ENCODE peak calls at places on chromosomes 12 and 14, in eight cellular contexts. E, Z, A, H, S, G, V and O are unnamed samples. For H3K36me3, the result is how much of the 10 kb centered on the place peaks cover.

GRCh38 chr12:106195638-106196037 is 52.2 kb downstream of the CKAP4 start:
- DNase-seq in E (peak), Z (peak), A (peak), H (no peak), S (no peak), G (no peak), V (no peak), O (no peak)

GRCh38 chr14:47262801-47263200 is 412.6 kb downstream of the MDGA2 start:
- DNase-seq in E (no peak), Z (no peak), A (no peak), H (no peak), S (no peak), G (no peak), V (no peak), O (peak)

GRCh38 chr14:30389134-30389900 is 169.6 kb upstream of the G2E3 start:
- DNase-seq in E (no peak), Z (peak), A (peak), H (no peak), S (no peak), G (no peak), V (no peak), O (peak)

GRCh38 chr12:120117961-120118709 is 1.6 kb upstream of the RAB35 start:
- DNase-seq in E (no peak), Z (peak), A (no peak), H (no peak), S (peak), G (no peak), V (no peak), O (no peak)

GRCh38 chr12:130706311-130706710 is 9.8 kb downstream of the RIMBP2 start:
- DNase-seq in E (no peak), Z (no peak), A (no peak), H (no peak), S (no peak), G (no peak), V (no peak), O (no peak)

GRCh38 chr14:73935666-73936065 is 14.2 kb downstream of the FAM161B start:
- DNase-seq in E (no peak), Z (peak), A (no peak), H (no peak), S (no peak), G (no peak), V (no peak), O (no peak)

GRCh38 chr12:31813305-31813704 is 84.5 kb upstream of the AMN1 start:
- DNase-seq in E (no peak), Z (no peak), A (no peak), H (no peak), S (peak), G (no peak), V (no peak), O (no peak)

GRCh38 chr14:75053396-75054289 is 2.4 kb upstream of the MLH3 start:
- DNase-seq in E (no peak), Z (peak), A (no peak), H (no peak), S (no peak), G (no peak), V (no peak), O (no peak)

GRCh38 chr12:27332407-27333310 is at the start of gene BMAL2:
- DNase-seq in E (peak), Z (peak), A (peak), H (peak), S (peak), G (no peak), V (no peak), O (peak)

GRCh38 chr12:55743131-55743921 is 404 bp downstream of the GDF11 start:
- DNase-seq in E (peak), Z (peak), A (no peak), H (peak), S (peak), G (no peak), V (no peak), O (peak)

GRCh38 chr12:55256831-55257230 is 12.4 kb downstream of the OR6C74 start:
- DNase-seq in E (no peak), Z (no peak), A (no peak), H (no peak), S (no peak), G (no peak), V (no peak), O (no peak)

GRCh38 chr12:87274594-87275245 is 754.5 kb downstream of the C12orf50 start:
- DNase-seq in E (no peak), Z (peak), A (no peak), H (no peak), S (peak), G (no peak), V (no peak), O (no peak)

DNA sequence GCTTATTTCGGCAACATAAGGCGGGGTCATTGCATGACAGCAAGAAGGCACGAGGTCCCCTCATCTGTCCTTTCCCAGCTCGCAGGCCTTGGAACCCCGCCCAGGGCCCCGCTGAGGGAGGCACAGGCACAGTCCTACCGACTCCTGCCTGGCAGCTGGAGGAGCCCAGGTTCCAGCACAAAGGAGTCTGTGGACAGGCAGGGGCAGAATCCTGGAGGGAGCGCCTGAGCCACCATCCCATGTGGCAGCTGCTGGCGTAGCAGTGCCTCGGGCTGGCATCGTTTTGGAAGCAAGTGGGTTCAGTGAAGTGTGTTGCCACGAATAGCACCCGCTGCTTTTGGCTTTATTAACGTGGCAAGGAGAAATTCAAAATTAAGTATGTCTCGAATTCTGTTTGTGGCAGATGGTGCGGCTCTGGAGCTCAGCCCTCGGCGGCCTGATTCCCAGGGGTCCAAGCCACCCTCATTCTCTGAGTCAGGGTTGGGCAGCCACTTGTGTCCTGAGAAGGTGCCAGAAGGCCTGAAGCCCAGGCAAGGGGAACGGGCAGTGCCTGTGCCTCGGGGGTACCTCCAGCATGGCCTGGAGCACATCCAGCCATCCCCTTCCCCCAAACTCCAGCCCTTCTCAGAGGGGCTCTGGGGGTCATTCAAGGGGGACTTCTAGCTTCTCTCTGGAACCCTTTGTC is 35.9 kb downstream of the SLC8B1 start:
- DNase-seq in E (peak), Z (peak), A (peak), H (no peak), S (no peak), G (no peak), V (peak), O (peak)
- H3K4me3 ChIP-seq in E (no peak), Z (peak), A (no peak), H (no peak), S (no peak), G (no peak), V (peak), O (no peak)

GRCh38 chr12:22051114-22051698 is 5.2 kb downstream of the CMAS start:
- DNase-seq in E (no peak), Z (peak), A (no peak), H (no peak), S (no peak), G (no peak), V (no peak), O (no peak)

GRCh38 chr12:22048351-22049041 is 2.5 kb downstream of the CMAS start:
- DNase-seq in E (peak), Z (no peak), A (no peak), H (no peak), S (peak), G (no peak), V (no peak), O (no peak)

GRCh38 chr12:22056607-22057006 is 10.6 kb downstream of the CMAS start:
- DNase-seq in E (no peak), Z (no peak), A (no peak), H (no peak), S (no peak), G (no peak), V (no peak), O (no peak)

GRCh38 chr12:22050078-22050477 is 4.1 kb downstream of the CMAS start:
- DNase-seq in E (no peak), Z (no peak), A (no peak), H (no peak), S (no peak), G (no peak), V (no peak), O (no peak)

GRCh38 chr12:22054155-22054554 is 8.1 kb downstream of the CMAS start:
- DNase-seq in E (no peak), Z (no peak), A (no peak), H (no peak), S (no peak), G (no peak), V (no peak), O (no peak)
- H3K36me3 ChIP-seq in E (under half), Z (under half), A (under half), H (under half), S (under half), G (under half), V (under half), O (under half)

GRCh38 chr12:116318738-116319050 is 41.2 kb upstream of the MED13L start:
- DNase-seq in E (no peak), Z (peak), A (peak), H (no peak), S (no peak), G (no peak), V (no peak), O (peak)

GRCh38 chr12:116319316-116319715 is 41.8 kb upstream of the MED13L start:
- DNase-seq in E (no peak), Z (peak), A (no peak), H (no peak), S (no peak), G (no peak), V (no peak), O (peak)

GRCh38 chr12:116317986-116318737 is 40.7 kb upstream of the MED13L start:
- DNase-seq in E (no peak), Z (no peak), A (peak), H (no peak), S (no peak), G (no peak), V (no peak), O (no peak)

GRCh38 chr12:116320839-116321238 is 43.3 kb upstream of the MED13L start:
- DNase-seq in E (no peak), Z (peak), A (no peak), H (no peak), S (no peak), G (no peak), V (peak), O (peak)

DNA sequence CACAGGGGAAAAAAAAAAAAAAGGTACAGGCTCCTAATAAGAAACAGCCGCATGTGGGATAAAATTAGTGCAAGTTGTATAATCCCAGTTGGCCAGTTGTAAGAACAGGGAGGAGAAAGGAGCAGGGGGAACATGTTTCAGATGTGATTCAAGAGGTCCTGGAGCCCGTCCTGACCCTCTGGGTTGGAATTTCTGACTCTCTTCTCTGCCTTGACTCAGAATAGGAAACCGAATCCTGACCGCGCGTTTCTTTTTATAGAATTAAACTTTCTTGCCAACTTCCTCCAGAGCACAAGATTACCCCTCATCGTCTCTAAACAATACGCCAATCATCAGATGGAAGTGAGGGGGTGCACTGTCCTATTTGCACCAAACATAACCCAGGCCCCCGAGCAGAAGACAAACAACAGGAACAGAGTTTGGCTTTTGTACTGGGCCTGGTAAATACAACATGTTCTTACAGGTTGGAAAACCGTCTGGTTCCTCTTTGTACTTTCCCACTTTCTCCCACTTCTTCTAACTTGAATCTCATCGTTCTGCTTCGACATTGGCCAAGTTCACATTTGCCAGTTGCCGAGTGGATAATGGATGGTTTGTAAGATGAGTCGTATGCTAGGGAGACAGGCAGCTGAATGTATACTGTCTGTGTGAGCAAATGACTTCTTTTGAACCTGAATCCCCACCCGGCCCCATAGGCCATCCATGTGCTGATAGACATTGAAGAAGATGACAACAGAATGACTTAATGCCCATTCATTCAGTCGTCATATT is 42.5 kb upstream of the MED13L start:
- DNase-seq in E (peak), Z (peak), A (no peak), H (no peak), S (no peak), G (no peak), V (peak), O (peak)
- H3K4me3 ChIP-seq in E (no peak), Z (peak), A (no peak), H (no peak), S (no peak), G (no peak), V (peak), O (no peak)

DNA sequence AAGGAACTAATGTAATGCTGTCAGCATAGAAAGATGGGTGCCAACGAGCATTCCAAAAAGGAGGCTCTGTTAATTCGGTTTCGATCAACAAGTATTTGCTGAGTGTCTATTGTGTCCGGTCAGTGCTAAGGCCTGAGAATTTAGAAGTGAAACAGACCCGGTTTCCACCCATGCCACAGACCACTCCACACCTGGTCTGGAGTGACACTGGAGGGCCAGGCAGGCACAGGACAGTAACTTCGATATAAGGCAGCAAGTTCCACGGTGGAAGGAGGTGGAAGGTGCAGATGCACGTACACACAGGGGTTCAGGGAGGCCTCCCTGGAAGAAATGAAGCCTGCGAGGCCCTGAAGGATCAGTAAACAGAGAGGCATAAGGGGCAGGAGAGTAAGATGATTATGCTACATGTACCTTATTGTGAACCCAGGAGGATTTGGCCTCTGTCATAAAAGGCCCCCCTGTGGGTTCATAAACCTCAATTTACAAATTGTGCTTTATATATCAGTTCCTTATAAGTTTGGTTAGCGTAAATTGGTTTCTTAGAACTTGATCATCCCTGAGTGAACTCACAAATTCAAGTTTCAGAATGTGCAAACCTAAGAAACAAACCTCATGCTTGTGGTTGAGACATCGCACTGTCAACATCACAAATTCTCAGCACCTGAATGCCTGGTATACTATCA is 25.9 kb downstream of the SSH1 start:
- DNase-seq in E (no peak), Z (no peak), A (no peak), H (no peak), S (no peak), G (no peak), V (no peak), O (no peak)
- H3K36me3 ChIP-seq in E (under half), Z (half or more), A (under half), H (under half), S (under half), G (half or more), V (under half), O (half or more)

DNA sequence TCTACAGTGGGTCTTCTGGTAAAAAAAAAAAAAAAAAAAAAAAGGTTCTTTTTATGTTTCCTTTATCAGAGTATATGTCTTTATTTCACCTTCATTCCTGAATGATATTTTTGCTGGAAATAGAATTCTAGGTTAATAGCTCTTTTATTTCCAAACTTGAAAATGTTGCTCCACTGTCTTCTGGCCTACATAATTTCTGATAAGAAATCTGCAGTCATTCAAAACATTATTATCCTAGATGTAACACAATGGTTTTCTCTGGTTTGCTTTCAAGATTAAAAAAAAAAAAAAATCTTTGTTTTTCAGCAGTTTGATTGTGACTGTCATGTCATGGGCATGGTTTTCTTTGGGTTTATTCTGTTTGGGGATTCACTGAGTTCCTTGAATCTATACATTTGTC is 19.5 kb downstream of the DCP1B start:
- DNase-seq in E (no peak), Z (no peak), A (no peak), H (no peak), S (no peak), G (no peak), V (no peak), O (no peak)
- H3K4me3 ChIP-seq in E (no peak), Z (peak), A (no peak), H (no peak), S (no peak), G (no peak), V (no peak), O (no peak)

DNA sequence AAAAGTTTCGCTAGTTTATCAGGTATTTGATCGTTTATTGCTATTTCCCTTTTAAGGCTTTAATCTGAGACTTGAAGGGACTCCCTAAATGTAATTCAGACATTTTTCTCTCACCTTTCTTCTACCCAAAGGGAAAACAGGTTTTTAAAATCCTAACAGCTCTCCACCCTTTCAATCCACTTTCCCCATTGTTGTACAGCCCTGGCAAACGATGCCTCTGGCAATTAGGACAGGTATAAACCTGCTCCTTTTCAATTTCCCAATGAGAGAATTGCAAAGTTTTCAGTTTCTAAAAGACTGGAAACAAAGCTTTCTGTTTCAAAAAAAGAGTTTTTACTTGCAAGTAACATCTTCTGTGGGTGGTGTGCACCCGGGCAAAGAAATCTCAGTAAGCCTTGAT is 131.1 kb downstream of the HMGA2 start:
- DNase-seq in E (no peak), Z (no peak), A (no peak), H (no peak), S (no peak), G (no peak), V (no peak), O (no peak)
- H3K36me3 ChIP-seq in E (under half), Z (under half), A (under half), H (under half), S (under half), G (under half), V (under half), O (under half)

GRCh38 chr12:15534322-15534721 is 212.0 kb downstream of the PTPRO start:
- DNase-seq in E (no peak), Z (peak), A (no peak), H (no peak), S (no peak), G (no peak), V (no peak), O (no peak)
- H3K4me3 ChIP-seq in E (no peak), Z (no peak), A (no peak), H (peak), S (no peak), G (no peak), V (no peak), O (no peak)

GRCh38 chr14:104708606-104709268 is 15.3 kb upstream of the ADSS1 start:
- DNase-seq in E (peak), Z (peak), A (peak), H (peak), S (peak), G (no peak), V (no peak), O (peak)
- H3K36me3 ChIP-seq in E (under half), Z (half or more), A (under half), H (under half), S (under half), G (under half), V (half or more), O (under half)

GRCh38 chr12:12819221-12819620 is 6.1 kb downstream of the DDX47 start:
- DNase-seq in E (no peak), Z (peak), A (no peak), H (no peak), S (no peak), G (no peak), V (no peak), O (no peak)
- H3K4me3 ChIP-seq in E (no peak), Z (peak), A (no peak), H (no peak), S (no peak), G (no peak), V (no peak), O (no peak)